ENCODE peak calls at places on chromosomes 13 and 19, in five cellular contexts. One of them, this sample, is unnamed.

GRCh38 chr19:54169149-54169731 is 3.7 kb downstream of the TMC4 start:
- DNase-seq in esophagus squamous epithelium: no peak
- DNase-seq in epithelial cell of proximal tubule: no peak
- DNase-seq in PC-3: no peak
- DNase-seq in testis: no peak
- DNase-seq in this sample: no peak

GRCh38 chr19:4791183-4792018 is at the start of gene FEM1A:
- DNase-seq in esophagus squamous epithelium: peak
- DNase-seq in epithelial cell of proximal tubule: peak
- DNase-seq in PC-3: peak
- DNase-seq in testis: peak
- DNase-seq in this sample: peak

GRCh38 chr13:60282708-60283107 is 114.3 kb upstream of the TDRD3 start:
- DNase-seq in esophagus squamous epithelium: no peak
- DNase-seq in epithelial cell of proximal tubule: no peak
- DNase-seq in PC-3: no peak
- DNase-seq in testis: no peak
- DNase-seq in this sample: no peak

GRCh38 chr13:22114630-22115311 is 443.9 kb downstream of the FGF9 start:
- DNase-seq in esophagus squamous epithelium: no peak
- DNase-seq in epithelial cell of proximal tubule: peak
- DNase-seq in PC-3: no peak
- DNase-seq in testis: no peak
- DNase-seq in this sample: no peak

GRCh38 chr13:112062619-112063308 is 4.2 kb upstream of the SOX1 start:
- DNase-seq in esophagus squamous epithelium: no peak
- DNase-seq in epithelial cell of proximal tubule: no peak
- DNase-seq in PC-3: no peak
- DNase-seq in testis: no peak
- DNase-seq in this sample: peak

GRCh38 chr19:20247016-20247683 is 80.1 kb downstream of the ZNF486 start:
- DNase-seq in esophagus squamous epithelium: no peak
- DNase-seq in epithelial cell of proximal tubule: no peak
- DNase-seq in PC-3: peak
- DNase-seq in testis: peak
- DNase-seq in this sample: peak

GRCh38 chr13:30576528-30576927 is 41.2 kb upstream of the USPL1 start:
- DNase-seq in esophagus squamous epithelium: no peak
- DNase-seq in epithelial cell of proximal tubule: no peak
- DNase-seq in PC-3: peak
- DNase-seq in testis: no peak
- DNase-seq in this sample: no peak

GRCh38 chr13:50587839-50588373 is 255.6 kb downstream of the DLEU7 start:
- DNase-seq in esophagus squamous epithelium: no peak
- DNase-seq in epithelial cell of proximal tubule: no peak
- DNase-seq in PC-3: no peak
- DNase-seq in testis: no peak
- DNase-seq in this sample: peak

GRCh38 chr13:20101467-20102316 is 59.2 kb downstream of the GJA3 start:
- DNase-seq in esophagus squamous epithelium: no peak
- DNase-seq in epithelial cell of proximal tubule: no peak
- DNase-seq in PC-3: peak
- DNase-seq in testis: no peak
- DNase-seq in this sample: no peak

GRCh38 chr13:112350300-112350699 is 25.9 kb upstream of the SPACA7 start:
- DNase-seq in esophagus squamous epithelium: no peak
- DNase-seq in epithelial cell of proximal tubule: no peak
- DNase-seq in PC-3: no peak
- DNase-seq in testis: no peak
- DNase-seq in this sample: no peak

GRCh38 chr13:28620011-28620830 is 38.7 kb upstream of the POMP start:
- DNase-seq in esophagus squamous epithelium: no peak
- DNase-seq in epithelial cell of proximal tubule: no peak
- DNase-seq in PC-3: no peak
- DNase-seq in testis: no peak
- DNase-seq in this sample: no peak

GRCh38 chr13:109331898-109332297 is 454.5 kb downstream of the IRS2 start:
- DNase-seq in esophagus squamous epithelium: no peak
- DNase-seq in epithelial cell of proximal tubule: no peak
- DNase-seq in PC-3: peak
- DNase-seq in testis: no peak
- DNase-seq in this sample: no peak

GRCh38 chr19:46579286-46579944 is 21.7 kb upstream of the CALM3 start:
- DNase-seq in esophagus squamous epithelium: no peak
- DNase-seq in epithelial cell of proximal tubule: no peak
- DNase-seq in PC-3: peak
- DNase-seq in testis: peak
- DNase-seq in this sample: no peak

GRCh38 chr13:103140001-103140671 is 73.9 kb upstream of the SLC10A2 start:
- DNase-seq in esophagus squamous epithelium: no peak
- DNase-seq in epithelial cell of proximal tubule: no peak
- DNase-seq in PC-3: peak
- DNase-seq in testis: no peak
- DNase-seq in this sample: no peak

GRCh38 chr13:100381595-100382224 is 206.9 kb downstream of the GGACT start:
- DNase-seq in esophagus squamous epithelium: no peak
- DNase-seq in epithelial cell of proximal tubule: no peak
- DNase-seq in PC-3: no peak
- DNase-seq in testis: no peak
- DNase-seq in this sample: no peak

GRCh38 chr19:15252398-15253018 is 20.3 kb upstream of the EPHX3 start:
- DNase-seq in esophagus squamous epithelium: no peak
- DNase-seq in epithelial cell of proximal tubule: no peak
- DNase-seq in PC-3: no peak
- DNase-seq in testis: no peak
- DNase-seq in this sample: no peak

GRCh38 chr13:66353664-66354063 is 876.5 kb downstream of the PCDH9 start:
- DNase-seq in esophagus squamous epithelium: no peak
- DNase-seq in epithelial cell of proximal tubule: no peak
- DNase-seq in PC-3: peak
- DNase-seq in testis: no peak
- DNase-seq in this sample: no peak

GRCh38 chr13:38814331-38814730 is 127.5 kb downstream of the FREM2 start:
- DNase-seq in esophagus squamous epithelium: no peak
- DNase-seq in epithelial cell of proximal tubule: no peak
- DNase-seq in PC-3: no peak
- DNase-seq in testis: no peak
- DNase-seq in this sample: peak

GRCh38 chr19:18847516-18848463 is 16.0 kb downstream of the UPF1 start:
- DNase-seq in esophagus squamous epithelium: no peak
- DNase-seq in epithelial cell of proximal tubule: no peak
- DNase-seq in PC-3: no peak
- DNase-seq in testis: no peak
- DNase-seq in this sample: no peak

GRCh38 chr13:33279898-33280549 is 5.5 kb downstream of the STARD13 start:
- DNase-seq in esophagus squamous epithelium: no peak
- DNase-seq in epithelial cell of proximal tubule: peak
- DNase-seq in PC-3: peak
- DNase-seq in testis: no peak
- DNase-seq in this sample: no peak
- H3K4me3 ChIP-seq in esophagus squamous epithelium: no peak
- H3K4me3 ChIP-seq in epithelial cell of proximal tubule: peak
- H3K4me3 ChIP-seq in PC-3: peak
- H3K4me3 ChIP-seq in testis: no peak
- H3K4me3 ChIP-seq in this sample: no peak

DNA sequence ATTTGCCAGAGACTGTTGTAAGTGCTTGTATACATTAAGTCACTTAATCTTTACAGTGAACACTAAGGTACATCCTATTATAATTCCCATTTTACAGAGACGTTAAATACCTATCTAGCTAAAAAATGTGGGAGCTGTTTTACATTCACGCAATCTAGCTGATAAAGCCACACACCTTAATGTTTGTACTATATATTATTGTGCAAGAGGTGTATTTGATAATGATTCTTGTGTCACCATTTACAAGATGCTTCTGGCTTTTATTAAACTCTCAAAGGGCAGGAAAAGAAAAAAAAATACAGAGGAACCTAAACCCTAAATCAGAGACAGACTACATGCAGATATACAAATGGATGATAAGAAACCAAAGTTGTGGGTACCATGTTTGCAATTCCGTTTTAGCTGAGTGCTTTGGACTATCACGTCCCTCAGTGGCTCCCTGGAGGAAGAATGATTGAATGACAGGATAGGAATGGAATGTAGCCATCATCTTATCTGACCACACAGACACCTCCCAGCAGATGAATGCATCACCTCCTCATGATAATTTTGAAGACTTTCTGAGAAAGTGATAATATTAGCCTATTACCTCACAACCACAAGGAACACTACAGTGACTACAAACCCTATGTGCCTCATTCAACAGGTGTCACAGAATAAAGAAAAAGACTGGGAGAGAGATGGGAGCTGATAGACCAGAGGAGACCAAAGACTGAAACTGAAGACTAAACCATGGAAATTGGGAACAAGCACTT is 230.5 kb upstream of the SERP2 start:
- DNase-seq in esophagus squamous epithelium: no peak
- DNase-seq in epithelial cell of proximal tubule: peak
- DNase-seq in PC-3: peak
- DNase-seq in testis: no peak
- DNase-seq in this sample: no peak
- H3K4me3 ChIP-seq in esophagus squamous epithelium: peak
- H3K4me3 ChIP-seq in epithelial cell of proximal tubule: peak
- H3K4me3 ChIP-seq in PC-3: peak
- H3K4me3 ChIP-seq in testis: peak
- H3K4me3 ChIP-seq in this sample: peak

GRCh38 chr13:27172495-27172842 is 858 bp upstream of the USP12 start:
- DNase-seq in esophagus squamous epithelium: no peak
- DNase-seq in epithelial cell of proximal tubule: no peak
- DNase-seq in PC-3: peak
- DNase-seq in testis: peak
- DNase-seq in this sample: no peak
- H3K4me3 ChIP-seq in esophagus squamous epithelium: peak
- H3K4me3 ChIP-seq in epithelial cell of proximal tubule: peak
- H3K4me3 ChIP-seq in PC-3: peak
- H3K4me3 ChIP-seq in testis: peak
- H3K4me3 ChIP-seq in this sample: peak

GRCh38 chr19:39157997-39158389 is 32.4 kb downstream of the PAK4 start:
- DNase-seq in esophagus squamous epithelium: no peak
- DNase-seq in epithelial cell of proximal tubule: no peak
- DNase-seq in PC-3: no peak
- DNase-seq in testis: no peak
- DNase-seq in this sample: no peak
- H3K4me3 ChIP-seq in esophagus squamous epithelium: no peak
- H3K4me3 ChIP-seq in epithelial cell of proximal tubule: no peak
- H3K4me3 ChIP-seq in PC-3: no peak
- H3K4me3 ChIP-seq in testis: no peak
- H3K4me3 ChIP-seq in this sample: no peak

GRCh38 chr19:58497634-58498170 is 14.1 kb downstream of the SLC27A5 start:
- DNase-seq in esophagus squamous epithelium: no peak
- DNase-seq in epithelial cell of proximal tubule: no peak
- DNase-seq in PC-3: no peak
- DNase-seq in testis: no peak
- DNase-seq in this sample: no peak
- H3K4me3 ChIP-seq in esophagus squamous epithelium: no peak
- H3K4me3 ChIP-seq in epithelial cell of proximal tubule: no peak
- H3K4me3 ChIP-seq in PC-3: peak
- H3K4me3 ChIP-seq in testis: no peak
- H3K4me3 ChIP-seq in this sample: no peak

This sample was measured in upper lobe of left lung.